ENCODE peak calls at places on chromosome 3, in four cellular contexts. P is GM23248, S is cardiac muscle cell, Y is upper lobe of right lung. G is an unnamed sample.

GRCh38 chr3:14435175-14436011 is 33.0 kb downstream of the SLC6A6 start:
- DNase-seq in P (peak; percentile 83), S (peak; percentile 41), Y (peak; percentile 78), G (peak; percentile 46)

GRCh38 chr3:99751649-99752048 is 66.0 kb upstream of the CMSS1 start:
- DNase-seq in Y (no peak), P (peak; percentile 87), S (peak; percentile 80), G (no peak)

GRCh38 chr3:57278237-57278636 is 14.2 kb downstream of the ASB14 start:
- DNase-seq in S (no peak), P (no peak), Y (no peak), G (no peak)

GRCh38 chr3:36763850-36764703 is at the start of gene DCLK3:
- DNase-seq in Y (no peak), P (peak; percentile 19), S (peak; percentile 7), G (peak; percentile 83)

GRCh38 chr3:131480116-131480515 is 22.7 kb downstream of the MRPL3 start:
- DNase-seq in Y (no peak), S (no peak), P (no peak), G (no peak)

GRCh38 chr3:145087038-145087437 is 1073.9 kb downstream of the PLOD2 start:
- DNase-seq in P (no peak), Y (no peak), S (no peak), G (no peak)

GRCh38 chr3:42117175-42118008 is 26.2 kb downstream of the TRAK1 start:
- DNase-seq in P (peak; percentile 85), Y (peak; percentile 78), S (peak; percentile 80), G (peak; percentile 56)

GRCh38 chr3:123642182-123642956 is 57.5 kb upstream of the HACD2 start:
- DNase-seq in S (peak; percentile 94), Y (peak; percentile 81), P (peak; percentile 93), G (peak; percentile 91)

GRCh38 chr3:177528306-177529070 is 331.2 kb upstream of the TBL1XR1 start:
- DNase-seq in S (no peak), P (peak; percentile 17), Y (no peak), G (no peak)

GRCh38 chr3:115785782-115786181 is 162.5 kb downstream of the GAP43 start:
- DNase-seq in S (no peak), Y (no peak), P (peak; percentile 32), G (no peak)

GRCh38 chr3:29128004-29128403 is 152.9 kb upstream of the RBMS3 start:
- DNase-seq in P (no peak), Y (no peak), S (peak; percentile 7), G (peak; percentile 28)

DNA sequence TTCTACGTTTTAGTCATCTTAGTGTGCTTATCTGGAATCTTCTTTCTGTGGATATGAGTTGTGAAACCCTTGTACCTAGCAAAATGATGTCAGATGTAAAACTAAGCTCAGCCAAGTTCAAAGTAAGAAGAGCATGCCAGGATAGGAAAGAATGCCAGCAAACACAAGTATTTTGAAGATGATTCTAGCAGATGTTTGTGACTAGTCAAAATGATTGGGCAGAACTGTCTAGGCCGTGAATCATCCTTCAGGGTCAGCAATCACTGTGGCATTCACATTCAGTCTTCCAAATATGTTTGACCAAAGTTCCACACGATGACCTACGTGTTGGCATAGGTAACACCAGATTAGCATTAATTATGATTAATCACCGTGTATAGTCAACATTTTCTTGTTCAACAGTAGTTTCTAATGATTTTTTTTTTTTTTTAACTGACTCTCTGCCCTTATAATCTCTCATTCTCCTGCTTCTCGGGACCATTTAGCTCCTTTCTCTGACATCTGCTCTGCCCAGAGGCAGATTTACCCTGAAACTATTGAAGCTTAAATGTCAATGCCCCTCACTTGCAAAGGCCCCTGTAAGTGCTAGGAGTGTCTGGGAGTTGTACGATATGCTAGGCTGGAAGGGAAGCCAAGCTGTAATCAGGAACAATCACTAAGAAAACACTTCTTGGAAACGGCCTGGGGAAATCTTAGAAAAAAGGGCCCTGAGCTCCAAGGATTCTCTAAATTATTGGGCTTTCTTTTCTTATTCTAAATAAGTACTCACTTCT is 5.7 kb upstream of the PLOD2 start:
- DNase-seq in P (peak; percentile 96), S (peak; percentile 78), Y (no peak), G (no peak)
- H3K4me3 ChIP-seq in P (peak overlapping the region; percentile 37), S (no peak overlapping the region), Y (no peak overlapping the region), G (no peak overlapping the region)

DNA sequence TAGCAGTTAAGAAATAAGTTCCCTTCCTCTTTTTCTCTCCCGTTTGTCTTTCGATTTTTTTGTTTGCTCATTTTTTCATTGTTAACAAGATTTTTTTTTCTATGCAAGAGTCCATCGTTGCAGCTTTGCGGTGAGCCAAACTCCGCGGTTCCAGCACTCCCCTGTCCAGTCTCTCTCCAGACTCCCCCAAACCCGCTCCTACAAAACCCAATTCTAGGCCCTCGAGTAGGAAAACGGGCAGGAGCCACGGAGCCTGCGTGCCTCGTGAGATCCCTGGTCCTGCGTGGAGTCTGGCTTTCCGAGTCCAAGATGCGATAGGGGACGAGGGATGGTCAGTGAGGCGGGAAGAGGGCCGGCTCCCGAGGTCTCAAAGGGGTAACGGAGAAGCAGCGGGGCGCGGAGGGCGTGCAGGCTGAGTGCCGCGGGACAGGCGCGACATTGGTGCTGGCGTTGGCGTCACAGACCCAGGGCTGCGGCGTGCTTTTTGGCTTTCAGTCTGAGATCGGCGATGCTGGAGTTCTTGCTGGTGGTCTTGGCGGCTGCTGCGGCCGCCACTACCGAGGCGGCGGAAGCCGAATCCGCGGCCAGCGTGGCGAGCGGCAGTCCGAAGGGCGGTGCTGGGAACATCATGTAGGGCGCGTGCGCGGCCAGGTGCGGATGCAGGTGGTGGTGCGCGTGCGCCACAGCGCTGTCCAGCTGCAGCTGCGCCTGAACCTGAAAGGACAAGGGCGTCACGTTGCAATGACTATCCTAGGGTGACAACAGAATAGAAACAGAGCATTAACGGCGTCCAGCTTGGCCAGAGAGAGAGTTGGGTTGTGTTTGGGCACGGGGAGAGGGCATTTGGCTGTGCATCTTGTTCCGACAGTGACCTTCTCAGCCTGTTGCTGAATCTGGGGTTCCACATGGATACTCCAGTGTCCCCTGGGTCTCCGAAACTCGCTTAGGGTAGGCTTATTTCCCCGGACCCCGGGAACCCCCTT is 8.4 kb downstream of the SHOX2 start:
- DNase-seq in P (no peak), Y (peak; percentile 87), S (peak; percentile 55), G (peak; percentile 98)
- H3K27me3 ChIP-seq in P (no peaks in the 10 kb centered on the region), Y (peaks cover 98% of the 10 kb centered on the region), S (peaks cover 100% of the 10 kb centered on the region), G (peaks cover 96% of the 10 kb centered on the region)

DNA sequence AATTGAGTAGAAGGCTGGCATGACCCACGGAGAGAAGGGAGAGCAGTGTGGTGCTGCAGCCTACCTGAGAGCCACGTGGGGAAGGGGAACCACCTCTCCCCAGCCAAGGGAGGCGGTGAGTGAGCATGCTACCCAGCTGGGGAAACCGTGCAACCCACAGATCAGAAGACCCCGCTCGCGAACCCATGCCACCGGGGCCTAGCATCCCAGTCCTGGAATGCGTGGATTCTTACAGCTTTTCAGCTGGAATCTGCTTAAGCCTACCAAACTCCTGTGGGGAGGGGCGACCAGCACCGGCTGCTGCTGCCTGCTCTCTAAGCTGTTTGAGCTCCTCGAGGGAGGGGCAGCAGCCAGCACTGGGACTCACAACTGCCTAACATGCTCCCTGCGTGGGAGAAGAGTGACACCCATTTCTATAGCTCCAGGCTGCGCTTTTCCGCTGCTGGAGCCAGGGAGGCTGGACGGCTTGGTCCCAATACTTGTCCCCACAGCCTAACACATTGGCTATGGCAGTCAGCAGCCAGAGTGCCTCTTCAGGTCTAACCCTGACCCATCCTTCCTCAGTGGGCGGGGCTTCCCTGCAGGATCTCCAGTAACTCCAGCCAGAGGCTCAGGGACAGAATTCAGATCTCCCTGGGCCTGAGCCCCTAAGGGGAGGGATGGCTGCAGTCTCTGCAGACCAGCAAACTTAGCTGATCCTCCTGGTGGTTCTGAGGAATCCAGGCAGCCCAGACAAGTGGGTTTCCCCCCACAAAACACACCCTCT is 20.0 kb upstream of the TEX55 start:
- DNase-seq in P (no peak), S (no peak), Y (peak; percentile 46), G (no peak)
- H3K36me3 ChIP-seq in P (no peaks in the 10 kb centered on the region), S (no peaks in the 10 kb centered on the region), Y (no peaks in the 10 kb centered on the region), G (no peaks in the 10 kb centered on the region)

GRCh38 chr3:2543247-2543646 is 444.6 kb downstream of the CNTN4 start:
- DNase-seq in S (no peak), Y (no peak), P (no peak), G (no peak)
- H3K4me3 ChIP-seq in S (no peak overlapping the region), Y (no peak overlapping the region), P (no peak overlapping the region), G (no peak overlapping the region)

DNA sequence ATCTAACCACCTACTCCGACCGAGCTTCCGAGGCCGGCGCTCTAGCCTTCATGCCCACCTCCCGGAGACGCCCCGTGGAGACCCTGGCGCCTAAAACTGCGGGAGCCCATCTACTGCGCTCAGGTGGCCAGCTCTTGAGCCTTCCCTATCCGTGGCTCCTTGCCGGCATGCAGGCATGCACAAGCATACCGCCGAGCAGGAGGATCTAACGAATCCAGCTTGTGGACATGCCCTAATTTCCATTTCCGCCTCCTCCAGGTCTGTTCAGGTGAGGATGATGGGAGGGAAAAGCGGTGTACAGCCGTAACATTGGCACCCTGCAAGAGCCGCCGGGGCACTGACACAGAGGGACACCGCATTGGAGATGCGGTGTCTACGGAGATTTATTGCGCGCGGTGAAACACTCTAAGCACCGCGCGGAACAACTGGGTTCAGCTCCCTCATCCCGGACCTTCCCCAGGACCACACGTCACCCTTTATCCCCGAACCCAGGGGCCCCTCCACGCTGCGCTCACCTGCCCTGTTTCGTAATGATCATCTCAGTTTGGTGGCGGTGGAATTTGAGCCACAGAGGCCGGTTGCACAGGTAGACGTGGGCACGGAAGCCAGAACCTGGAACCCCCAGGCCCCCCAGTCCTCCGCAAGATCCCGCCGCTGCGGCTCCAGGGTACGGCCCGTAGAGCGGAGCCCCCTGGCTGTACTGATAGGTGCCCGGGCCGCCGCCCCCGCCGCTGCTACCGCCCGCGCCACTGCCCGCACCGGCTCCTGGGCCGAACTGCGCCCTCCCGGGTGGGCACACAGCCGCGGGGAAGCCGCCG is 1.0 kb downstream of the EOMES start:
- DNase-seq in P (peak; percentile 24), S (no peak), Y (no peak), G (peak; percentile 76)
- H3K27me3 ChIP-seq in P (peaks cover 75% of the 10 kb centered on the region), S (peaks cover 100% of the 10 kb centered on the region), Y (peaks cover 91% of the 10 kb centered on the region), G (peaks cover 98% of the 10 kb centered on the region)

GRCh38 chr3:187728930-187729583 is 16.2 kb downstream of the BCL6 start:
- DNase-seq in Y (no peak), S (no peak), P (no peak), G (no peak)
- H3K36me3 ChIP-seq in Y (peaks cover 100% of the 10 kb centered on the region), S (peaks cover under 1% of the 10 kb centered on the region), P (peaks cover 95% of the 10 kb centered on the region), G (peaks cover 3% of the 10 kb centered on the region)

GRCh38 chr3:38026856-38027255 is 2.6 kb downstream of the PLCD1 start:
- DNase-seq in P (no peak), Y (no peak), S (no peak), G (no peak)

GRCh38 chr3:38030126-38031021 is 932 bp upstream of the PLCD1 start:
- DNase-seq in Y (peak; percentile 64), S (no peak), P (peak; percentile 26), G (peak; percentile 51)

GRCh38 chr3:38028621-38029361 is 651 bp downstream of the PLCD1 start:
- DNase-seq in P (peak; percentile 70), Y (peak; percentile 71), S (no peak), G (peak; percentile 83)

GRCh38 chr3:38029400-38030125 is at the start of gene PLCD1:
- DNase-seq in S (peak; percentile 80), P (peak; percentile 87), Y (peak; percentile 92), G (peak; percentile 99)

GRCh38 chr3:38027466-38028465 is 1.7 kb downstream of the PLCD1 start:
- DNase-seq in Y (peak; percentile 37), P (no peak), S (no peak), G (peak; percentile 24)
- H3K4me3 ChIP-seq in Y (peak overlapping the region; percentile 83), P (no peak overlapping the region), S (no peak overlapping the region), G (no peak overlapping the region)

DNA sequence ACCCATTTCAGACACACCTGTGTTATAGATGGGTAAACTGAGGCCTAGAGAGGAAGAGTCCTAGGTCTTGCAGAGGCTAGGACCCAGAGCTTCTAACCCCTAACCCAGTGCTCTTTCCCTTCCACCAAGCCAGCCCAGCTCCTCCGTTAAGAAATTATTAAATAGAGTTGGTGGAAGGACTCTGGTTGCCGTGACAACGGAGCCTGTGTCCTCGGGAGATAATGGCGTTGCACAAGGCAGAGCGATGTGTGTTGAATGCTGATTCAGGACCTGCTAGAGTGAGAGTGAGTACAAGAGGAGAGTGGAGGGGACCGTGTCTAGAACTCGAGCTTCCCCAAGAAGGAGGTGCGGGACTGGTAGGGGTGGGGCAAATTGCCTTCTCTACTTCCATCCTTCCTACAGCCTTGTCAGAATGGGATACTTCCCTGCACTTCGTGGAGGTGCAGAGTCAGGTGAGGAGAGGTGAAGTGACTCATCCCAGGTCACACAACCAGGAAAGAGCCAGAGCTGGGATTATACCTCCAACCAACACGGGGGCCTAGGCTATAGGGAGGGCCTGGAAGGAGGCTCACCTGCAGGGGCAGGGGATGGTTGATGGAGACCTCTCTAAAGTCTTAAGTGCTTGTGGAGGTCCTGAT is 8.6 kb downstream of the SLC6A1 start:
- DNase-seq in S (peak; percentile 23), P (peak; percentile 13), Y (no peak), G (no peak)
- H3K27me3 ChIP-seq in S (peaks cover 32% of the 10 kb centered on the region), P (peaks cover 28% of the 10 kb centered on the region), Y (no peaks in the 10 kb centered on the region), G (peaks cover 4% of the 10 kb centered on the region)

G was measured in H7.